ENCODE peak calls at places on chromosomes 1 and 21, in four cellular contexts. One of them, this sample, is unnamed.
A peak's percentile ranks its signal among the peaks of the same experiment; 100 is the strongest.

GRCh38 chr21:38716088-38716487 is 89.6 kb upstream of the ETS2 start:
- DNase-seq in GM20000: no peak
- DNase-seq in vagina: no peak
- DNase-seq in naive thymus-derived CD8-positive, alpha-beta T cell: no peak
- DNase-seq in this sample: no peak

GRCh38 chr1:109825774-109826173 is 62.1 kb upstream of the EPS8L3 start:
- DNase-seq in GM20000: peak; percentile 1
- DNase-seq in vagina: no peak
- DNase-seq in naive thymus-derived CD8-positive, alpha-beta T cell: no peak
- DNase-seq in this sample: no peak

GRCh38 chr1:51303751-51304196 is 26.6 kb downstream of the TTC39A start:
- DNase-seq in GM20000: peak; percentile 42
- DNase-seq in vagina: no peak
- DNase-seq in naive thymus-derived CD8-positive, alpha-beta T cell: no peak
- DNase-seq in this sample: no peak

GRCh38 chr21:34916446-34916845 is 132.7 kb downstream of the RUNX1 start:
- DNase-seq in GM20000: no peak
- DNase-seq in vagina: no peak
- DNase-seq in naive thymus-derived CD8-positive, alpha-beta T cell: no peak
- DNase-seq in this sample: peak; percentile 37

GRCh38 chr1:214303538-214303937 is 22.6 kb downstream of the SMYD2 start:
- DNase-seq in GM20000: no peak
- DNase-seq in vagina: no peak
- DNase-seq in naive thymus-derived CD8-positive, alpha-beta T cell: no peak
- DNase-seq in this sample: no peak

GRCh38 chr1:43908858-43909257 is 24.7 kb upstream of the ARTN start:
- DNase-seq in GM20000: no peak
- DNase-seq in vagina: no peak
- DNase-seq in naive thymus-derived CD8-positive, alpha-beta T cell: no peak
- DNase-seq in this sample: no peak

GRCh38 chr1:152111515-152111968 is 3.7 kb downstream of the TCHH start:
- DNase-seq in GM20000: no peak
- DNase-seq in vagina: no peak
- DNase-seq in naive thymus-derived CD8-positive, alpha-beta T cell: no peak
- DNase-seq in this sample: no peak

GRCh38 chr1:231998791-231999190 is 372.2 kb downstream of the DISC1 start:
- DNase-seq in GM20000: no peak
- DNase-seq in vagina: no peak
- DNase-seq in naive thymus-derived CD8-positive, alpha-beta T cell: no peak
- DNase-seq in this sample: no peak

GRCh38 chr21:35048706-35049617 is at the start of gene RUNX1:
- DNase-seq in GM20000: peak; percentile 72
- DNase-seq in vagina: peak; percentile 70
- DNase-seq in naive thymus-derived CD8-positive, alpha-beta T cell: peak; percentile 65
- DNase-seq in this sample: peak; percentile 83

GRCh38 chr1:67629370-67630075 is 55.5 kb upstream of the GADD45A start:
- DNase-seq in GM20000: no peak
- DNase-seq in vagina: no peak
- DNase-seq in naive thymus-derived CD8-positive, alpha-beta T cell: no peak
- DNase-seq in this sample: no peak

GRCh38 chr1:186620951-186621350 is 59.3 kb downstream of the PTGS2 start:
- DNase-seq in GM20000: no peak
- DNase-seq in vagina: no peak
- DNase-seq in naive thymus-derived CD8-positive, alpha-beta T cell: no peak
- DNase-seq in this sample: peak; percentile 76

GRCh38 chr1:89360716-89361115 is 3.1 kb upstream of the GBP6 start:
- DNase-seq in GM20000: no peak
- DNase-seq in vagina: no peak
- DNase-seq in naive thymus-derived CD8-positive, alpha-beta T cell: no peak
- DNase-seq in this sample: no peak

GRCh38 chr1:205600085-205600484 is 31.7 kb downstream of the ELK4 start:
- DNase-seq in GM20000: peak; percentile 42
- DNase-seq in vagina: no peak
- DNase-seq in naive thymus-derived CD8-positive, alpha-beta T cell: no peak
- DNase-seq in this sample: no peak